ENCODE peak calls at places on chromosomes 13 and 19, in nine cellular contexts. F is GM20000, X is neural progenitor cell, U is cardiac muscle cell, E is tibial nerve, J is body of pancreas, H is nephron progenitor cell, D is fibroblast of lung, Q is GM06990. Z is an unnamed sample.

GRCh38 chr19:55666343-55667005 is 8.6 kb upstream of the EPN1 start:
- DNase-seq in U (no peak), J (no peak), E (no peak), H (no peak), D (no peak), F (no peak), X (no peak), Q (no peak), Z (no peak)

GRCh38 chr13:51674276-51674675 is 90.0 kb downstream of the WDFY2 start:
- DNase-seq in J (peak; percentile 84), F (no peak), Q (no peak), X (peak; percentile 21), H (no peak), D (no peak), E (no peak), U (no peak), Z (no peak)

GRCh38 chr19:6868341-6868740 is 19.0 kb upstream of the ADGRE1 start:
- DNase-seq in H (no peak), D (no peak), E (no peak), F (no peak), U (no peak), X (no peak), J (peak; percentile 31), Q (no peak), Z (no peak)

GRCh38 chr19:41945135-41945766 is 13.9 kb downstream of the RABAC1 start:
- DNase-seq in J (peak; percentile 53), Q (peak; percentile 90), U (no peak), F (peak; percentile 90), H (no peak), E (no peak), D (no peak), X (no peak), Z (no peak)

GRCh38 chr13:94550030-94550738 is 45.8 kb downstream of the TGDS start:
- DNase-seq in H (no peak), F (no peak), D (peak; percentile 62), J (peak; percentile 47), E (no peak), X (no peak), Q (no peak), U (no peak), Z (no peak)

GRCh38 chr19:13214036-13214730 is 64.0 kb downstream of the IER2 start:
- DNase-seq in Q (no peak), D (no peak), F (no peak), H (no peak), U (no peak), J (no peak), E (no peak), X (no peak), Z (no peak)

GRCh38 chr13:48588120-48588519 is 55.2 kb upstream of the RCBTB2 start:
- DNase-seq in J (no peak), U (no peak), Q (no peak), X (no peak), F (no peak), D (no peak), H (no peak), E (no peak), Z (no peak)

GRCh38 chr19:13847033-13847899 is 29.7 kb upstream of the NANOS3 start:
- DNase-seq in D (peak; percentile 94), J (peak; percentile 96), Q (peak; percentile 84), X (peak; percentile 97), F (peak; percentile 85), U (peak; percentile 91), E (peak; percentile 88), H (peak; percentile 92), Z (peak; percentile 91)

GRCh38 chr13:112254061-112254818 is 121.9 kb upstream of the SPACA7 start:
- DNase-seq in X (no peak), E (no peak), D (no peak), Q (no peak), U (no peak), J (no peak), F (no peak), H (no peak), Z (no peak)

GRCh38 chr13:26855071-26855470 is 94.5 kb upstream of the GPR12 start:
- DNase-seq in J (no peak), U (no peak), X (no peak), Q (no peak), F (no peak), E (no peak), H (no peak), D (no peak), Z (no peak)

GRCh38 chr13:72952529-72953141 is 106.2 kb upstream of the KLF5 start:
- DNase-seq in X (no peak), J (peak; percentile 64), H (no peak), Q (no peak), D (no peak), F (no peak), U (no peak), E (no peak), Z (no peak)

GRCh38 chr19:14150041-14150769 is 13.8 kb upstream of the ASF1B start:
- DNase-seq in Q (no peak), U (no peak), D (no peak), X (no peak), J (no peak), F (peak; percentile 46), E (no peak), H (no peak), Z (no peak)

GRCh38 chr13:90793261-90793785 is 554.2 kb upstream of the MIR17HG start:
- DNase-seq in E (no peak), Q (no peak), X (no peak), D (peak; percentile 9), H (no peak), U (no peak), J (no peak), F (no peak), Z (no peak)

GRCh38 chr13:57491318-57491717 is 140.2 kb upstream of the PCDH17 start:
- DNase-seq in D (no peak), J (no peak), X (no peak), E (no peak), H (no peak), F (no peak), U (no peak), Q (no peak), Z (no peak)

GRCh38 chr19:56111601-56112312 is 9.3 kb downstream of the ZNF787 start:
- DNase-seq in F (peak; percentile 73), Q (peak; percentile 65), E (no peak), H (no peak), J (peak; percentile 69), U (no peak), D (no peak), X (peak; percentile 37), Z (no peak)

GRCh38 chr19:55437410-55437809 is 5.7 kb downstream of the SHISA7 start:
- DNase-seq in H (peak; percentile 93), Q (no peak), X (peak; percentile 90), D (peak; percentile 63), E (no peak), J (peak; percentile 57), F (peak; percentile 69), U (peak; percentile 90), Z (peak; percentile 78)

GRCh38 chr13:40193290-40194203 is 472.9 kb downstream of the FOXO1 start:
- DNase-seq in F (no peak), H (no peak), U (no peak), X (no peak), D (peak; percentile 37), E (no peak), J (peak; percentile 21), Q (no peak), Z (no peak)

GRCh38 chr19:28289294-28290063 is 923.5 kb downstream of the UQCRFS1 start:
- DNase-seq in F (no peak), U (no peak), J (peak; percentile 62), D (no peak), E (no peak), X (no peak), H (no peak), Q (no peak), Z (no peak)
- TF ChIP-seq CTCF in F (no peak), U (no peak), J (no peak), D (no peak), E (no peak), X (no peak), H (no peak), Q (no peak), Z (no peak)

GRCh38 chr13:75365724-75366173 is 116.2 kb downstream of the TBC1D4 start:
- DNase-seq in U (no peak), Q (peak; percentile 66), J (no peak), F (peak; percentile 64), E (no peak), D (peak; percentile 52), H (no peak), X (no peak), Z (no peak)
- TF ChIP-seq CTCF in U (no peak), Q (no peak), J (no peak), F (no peak), E (no peak), D (peak; percentile 18), H (no peak), X (no peak), Z (no peak)

GRCh38 chr19:53865523-53865917 is 2.2 kb upstream of the MYADM start:
- DNase-seq in H (no peak), Q (no peak), J (no peak), D (no peak), U (no peak), F (peak; percentile 9), X (peak; percentile 37), E (no peak), Z (no peak)
- TF ChIP-seq CTCF in H (no peak), Q (no peak), J (no peak), D (no peak), U (no peak), F (no peak), X (no peak), E (no peak), Z (no peak)

DNA sequence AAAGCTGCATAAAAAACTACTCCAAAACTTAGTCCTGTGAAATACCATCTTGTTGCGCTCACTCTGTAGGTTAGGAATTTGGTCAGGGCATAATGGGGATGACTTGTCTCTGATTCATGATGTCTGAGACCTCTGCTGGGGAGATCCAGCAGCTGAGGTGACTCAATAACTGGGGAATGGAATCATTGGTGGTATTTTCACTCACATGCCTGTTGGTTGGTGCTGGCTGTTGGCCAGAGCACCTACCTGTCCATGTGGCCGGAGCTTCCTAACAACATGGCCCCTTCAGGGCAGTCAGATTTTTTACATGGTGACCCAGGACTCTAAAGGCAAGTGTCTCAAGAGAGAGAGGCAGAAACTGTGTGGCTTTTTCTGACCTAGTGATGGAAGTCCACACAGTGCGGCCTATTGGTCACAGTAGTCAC is 7.4 kb upstream of the ESD start:
- DNase-seq in D (peak; percentile 73), E (no peak), H (no peak), J (no peak), Q (no peak), F (no peak), X (no peak), U (no peak), Z (no peak)
- TF ChIP-seq CTCF in D (no peak), E (no peak), H (no peak), J (no peak), Q (no peak), F (no peak), X (no peak), U (no peak), Z (no peak)